ENCODE peak calls at places on chromosomes 4 and X, in eight cellular contexts. I is tibial artery, A is cardiac muscle cell, S is mammary epithelial cell, G is spleen, L is ovary, B is IMR-90, F is sigmoid colon. Y is an unnamed sample.

GRCh38 chr4:138439143-138439581 is 197.0 kb upstream of the SLC7A11 start:
- DNase-seq in I (no peak), A (no peak), S (no peak), G (no peak), L (no peak), B (peak; percentile 4), F (no peak), Y (no peak)

GRCh38 chrX:65745992-65746391 is 78.5 kb downstream of the MSN start:
- DNase-seq in I (no peak), A (peak; percentile 22), S (no peak), G (no peak), L (no peak), B (no peak), F (no peak), Y (no peak)

GRCh38 chr4:74410741-74411140 is 34.2 kb upstream of the AREG start:
- DNase-seq in I (no peak), A (no peak), S (no peak), G (no peak), L (no peak), B (no peak), F (no peak), Y (no peak)

GRCh38 chr4:14878681-14879080 is 123.6 kb upstream of the CPEB2 start:
- DNase-seq in I (no peak), A (no peak), S (no peak), G (no peak), L (no peak), B (no peak), F (no peak), Y (no peak)

GRCh38 chr4:119026662-119027444 is 108.8 kb upstream of the MYOZ2 start:
- DNase-seq in I (peak; percentile 75), A (no peak), S (no peak), G (no peak), L (no peak), B (no peak), F (peak; percentile 90), Y (no peak)

GRCh38 chrX:94057385-94057784 is 383.4 kb downstream of the FAM133A start:
- DNase-seq in I (no peak), A (no peak), S (peak; percentile 52), G (no peak), L (no peak), B (no peak), F (no peak), Y (no peak)

GRCh38 chr4:7186081-7186480 is 6.3 kb upstream of the SORCS2 start:
- DNase-seq in I (peak; percentile 53), A (no peak), S (no peak), G (peak; percentile 70), L (no peak), B (no peak), F (peak; percentile 50), Y (no peak)

GRCh38 chr4:114479595-114479994 is 119.0 kb upstream of the UGT8 start:
- DNase-seq in I (no peak), A (no peak), S (no peak), G (no peak), L (no peak), B (no peak), F (no peak), Y (no peak)

GRCh38 chr4:160546201-160546600 is 1443.3 kb downstream of the RAPGEF2 start:
- DNase-seq in I (no peak), A (no peak), S (no peak), G (no peak), L (no peak), B (no peak), F (no peak), Y (no peak)

GRCh38 chrX:100797359-100797758 is 22.8 kb upstream of the CSTF2 start:
- DNase-seq in I (no peak), A (no peak), S (no peak), G (no peak), L (no peak), B (no peak), F (no peak), Y (no peak)

GRCh38 chrX:68807818-68808217 is 21.0 kb upstream of the EFNB1 start:
- DNase-seq in I (no peak), A (peak; percentile 33), S (no peak), G (no peak), L (no peak), B (no peak), F (no peak), Y (no peak)

GRCh38 chr4:113531572-113531971 is 230.0 kb downstream of the CAMK2D start:
- DNase-seq in I (no peak), A (no peak), S (peak; percentile 71), G (no peak), L (no peak), B (no peak), F (no peak), Y (no peak)

GRCh38 chrX:13669246-13669689 is 16.3 kb downstream of the TCEANC start:
- DNase-seq in I (peak; percentile 69), A (peak; percentile 95), S (peak; percentile 99), G (no peak), L (peak; percentile 75), B (peak; percentile 99), F (peak; percentile 82), Y (no peak)

GRCh38 chrX:13667940-13668339 is 15.0 kb downstream of the TCEANC start:
- DNase-seq in I (no peak), A (no peak), S (no peak), G (no peak), L (no peak), B (no peak), F (no peak), Y (no peak)

GRCh38 chrX:13670197-13670596 is 17.3 kb downstream of the TCEANC start:
- DNase-seq in I (no peak), A (no peak), S (no peak), G (no peak), L (no peak), B (no peak), F (no peak), Y (no peak)

GRCh38 chrX:13676885-13677284 is 12.0 kb upstream of the RAB9A start:
- DNase-seq in I (no peak), A (no peak), S (no peak), G (no peak), L (no peak), B (no peak), F (no peak), Y (no peak)

DNA sequence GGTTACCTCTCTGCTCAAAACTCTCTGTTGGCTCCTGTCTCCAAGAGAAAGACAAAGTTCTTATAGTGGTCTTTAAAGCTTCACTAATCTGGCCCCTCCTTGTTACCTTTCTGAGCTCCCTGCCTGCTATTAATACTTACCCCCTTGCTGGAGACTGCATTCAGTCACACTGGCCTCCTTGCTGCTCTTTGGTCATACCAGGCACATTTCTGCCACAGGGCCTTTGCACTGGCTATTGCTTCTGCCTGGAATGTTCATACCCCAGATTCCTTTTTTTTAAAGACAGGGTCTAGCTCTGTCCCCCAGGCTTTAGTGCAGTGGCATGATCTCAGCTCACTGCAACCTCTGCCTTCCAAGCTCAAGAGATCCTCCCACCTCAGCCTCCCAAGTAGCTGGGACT is 15.9 kb upstream of the RAB9A start:
- DNase-seq in I (no peak), A (no peak), S (no peak), G (no peak), L (no peak), B (no peak), F (no peak), Y (no peak)
- H3K4me1 ChIP-seq in I (no peaks in the 10 kb centered on the region), A (no peaks in the 10 kb centered on the region), S (peaks cover 10% of the 10 kb centered on the region), G (no peaks in the 10 kb centered on the region), L (no peaks in the 10 kb centered on the region), B (no peaks in the 10 kb centered on the region), F (no peaks in the 10 kb centered on the region), Y (no peaks in the 10 kb centered on the region)

DNA sequence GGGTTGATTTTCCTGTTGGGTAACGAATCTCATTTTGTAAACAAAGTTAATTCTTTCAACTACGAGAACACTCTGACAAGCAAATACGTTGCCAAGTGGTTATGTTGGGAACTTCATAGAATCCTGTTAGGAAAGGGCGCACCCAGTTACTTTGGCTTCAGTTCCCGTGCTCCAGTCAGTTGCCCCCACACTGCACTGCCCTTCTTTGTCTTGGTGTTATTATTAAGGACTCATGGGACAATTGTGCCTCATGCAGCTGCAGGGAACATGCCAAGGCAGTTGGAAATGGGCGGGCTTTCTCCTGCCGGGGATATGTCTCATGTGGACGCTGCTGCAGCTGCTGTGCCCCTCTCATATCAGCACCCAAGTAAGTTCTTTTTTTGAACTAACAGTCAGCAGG is 28.9 kb downstream of the OFD1 start:
- DNase-seq in I (peak; percentile 66), A (no peak), S (no peak), G (no peak), L (no peak), B (no peak), F (no peak), Y (peak; percentile 34)
- H3K27ac ChIP-seq in I (peak overlapping the region; percentile 41), A (no peak overlapping the region), S (no peak overlapping the region), G (no peak overlapping the region), L (no peak overlapping the region), B (no peak overlapping the region), F (peak overlapping the region; percentile 11), Y (peak overlapping the region; percentile 75)

GRCh38 chrX:10007604-10008003 is 40.4 kb downstream of the CLDN34 start:
- DNase-seq in I (no peak), A (peak; percentile 45), S (no peak), G (no peak), L (no peak), B (peak; percentile 73), F (no peak), Y (no peak)
- H3K4me1 ChIP-seq in I (no peaks in the 10 kb centered on the region), A (no peaks in the 10 kb centered on the region), S (peaks cover 16% of the 10 kb centered on the region), G (peaks cover 19% of the 10 kb centered on the region), L (no peaks in the 10 kb centered on the region), B (peaks cover 12% of the 10 kb centered on the region), F (peaks cover 17% of the 10 kb centered on the region), Y (peaks cover 26% of the 10 kb centered on the region)

GRCh38 chrX:16712116-16712824 is at the start of gene CTPS2:
- DNase-seq in I (peak; percentile 80), A (peak; percentile 70), S (peak; percentile 62), G (peak; percentile 88), L (peak; percentile 65), B (peak; percentile 48), F (peak; percentile 85), Y (peak; percentile 40)
- H3K27ac ChIP-seq in I (peak within 1 kb of the TSS; percentile 87), A (peak within 1 kb of the TSS; percentile 71), S (peak within 1 kb of the TSS; percentile 37), G (peak within 1 kb of the TSS; percentile 78), L (peak within 1 kb of the TSS; percentile 69), B (peak within 1 kb of the TSS; percentile 68), F (peak within 1 kb of the TSS; percentile 84), Y (peak within 1 kb of the TSS; percentile 82)

GRCh38 chr4:2860391-2861348 is 17.0 kb downstream of the ADD1 start:
- DNase-seq in I (no peak), A (peak; percentile 50), S (no peak), G (no peak), L (no peak), B (peak; percentile 24), F (no peak), Y (peak; percentile 71)
- H3K4me1 ChIP-seq in I (peaks cover 35% of the 10 kb centered on the region), A (peaks cover 56% of the 10 kb centered on the region), S (no peaks in the 10 kb centered on the region), G (peaks cover 97% of the 10 kb centered on the region), L (peaks cover 28% of the 10 kb centered on the region), B (peaks cover 33% of the 10 kb centered on the region), F (peaks cover 90% of the 10 kb centered on the region), Y (peaks cover 93% of the 10 kb centered on the region)

Y was measured in heart right ventricle.